ENCODE peak calls at places on chromosomes 5 and 9, in nine cellular contexts. H, P, O, T, U, N, C, Z and J are unnamed samples.

GRCh38 chr5:157289164-157289819 is 23.4 kb downstream of the CYFIP2 start:
- DNase-seq in H (no peak), P (no peak), O (no peak), T (no peak), U (no peak), N (no peak), C (no peak), Z (no peak), J (no peak)

GRCh38 chr5:175706499-175706898 is 48.6 kb downstream of the HRH2 start:
- DNase-seq in H (no peak), P (no peak), O (no peak), T (no peak), U (peak; percentile 88), N (peak; percentile 20), C (no peak), Z (peak; percentile 28), J (no peak)

GRCh38 chr5:74123928-74124327 is 497.9 kb downstream of the ARHGEF28 start:
- DNase-seq in H (no peak), P (no peak), O (no peak), T (no peak), U (no peak), N (no peak), C (no peak), Z (no peak), J (no peak)

GRCh38 chr5:35478856-35479682 is 138.6 kb upstream of the SPEF2 start:
- DNase-seq in H (no peak), P (peak; percentile 72), O (no peak), T (no peak), U (no peak), N (no peak), C (peak; percentile 82), Z (no peak), J (no peak)

GRCh38 chr5:146825033-146825432 is 53.5 kb downstream of the PPP2R2B start:
- DNase-seq in H (peak; percentile 50), P (peak; percentile 13), O (peak; percentile 23), T (peak; percentile 10), U (peak; percentile 53), N (no peak), C (peak; percentile 44), Z (no peak), J (no peak)

GRCh38 chr5:104096451-104096850 is 533.9 kb upstream of the NUDT12 start:
- DNase-seq in H (no peak), P (no peak), O (no peak), T (no peak), U (no peak), N (no peak), C (no peak), Z (no peak), J (no peak)

GRCh38 chr5:165579911-165580310 is 2074.5 kb downstream of the MAT2B start:
- DNase-seq in H (no peak), P (no peak), O (no peak), T (no peak), U (no peak), N (no peak), C (no peak), Z (no peak), J (no peak)

GRCh38 chr5:179860301-179860700 is 1.7 kb upstream of the MRNIP start:
- DNase-seq in H (no peak), P (no peak), O (no peak), T (no peak), U (no peak), N (no peak), C (no peak), Z (no peak), J (no peak)

GRCh38 chr5:43290726-43291125 is 22.5 kb downstream of the HMGCS1 start:
- DNase-seq in H (no peak), P (no peak), O (no peak), T (no peak), U (no peak), N (no peak), C (no peak), Z (no peak), J (no peak)

GRCh38 chr9:14119694-14120514 is 194.0 kb downstream of the NFIB start:
- DNase-seq in H (no peak), P (no peak), O (no peak), T (no peak), U (no peak), N (no peak), C (peak; percentile 49), Z (no peak), J (no peak)

GRCh38 chr9:135255033-135255842 is 167.8 kb downstream of the OLFM1 start:
- DNase-seq in H (no peak), P (no peak), O (no peak), T (no peak), U (no peak), N (no peak), C (no peak), Z (no peak), J (no peak)

DNA sequence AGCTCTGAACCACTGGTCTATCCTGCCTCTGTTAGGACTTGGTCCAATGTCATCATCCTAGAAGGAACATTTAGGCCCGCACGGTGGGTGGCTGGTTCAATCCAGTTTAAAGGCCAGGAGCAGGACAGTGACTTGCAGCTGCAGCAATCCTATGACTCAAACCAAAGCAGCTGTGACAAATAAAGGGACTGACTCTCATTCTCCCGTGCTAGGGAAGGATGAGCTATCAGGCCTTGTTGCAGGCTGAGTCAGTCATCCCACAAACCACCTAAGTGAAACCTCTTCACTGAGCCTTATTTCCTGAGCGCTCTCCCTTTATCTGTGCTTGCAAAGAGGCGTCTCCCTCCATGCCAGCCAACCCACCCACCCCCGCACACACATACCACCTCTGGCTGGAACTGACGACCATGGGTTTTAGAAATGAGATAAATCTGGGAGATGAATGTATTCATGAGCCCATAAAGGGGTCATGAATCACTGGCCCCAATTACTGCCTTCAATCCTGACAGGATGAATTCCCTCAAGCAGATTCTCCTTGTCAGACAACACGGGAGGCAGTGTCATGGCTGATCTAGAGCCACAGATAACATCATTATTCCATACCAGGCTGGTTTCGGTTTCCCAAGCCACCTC is 93.4 kb downstream of the KCNIP1 start:
- DNase-seq in H (peak; percentile 14), P (no peak), O (peak; percentile 21), T (peak; percentile 15), U (no peak), N (no peak), C (peak; percentile 38), Z (no peak), J (peak; percentile 21)
- H3K4me3 ChIP-seq in H (no peak overlapping the region), P (no peak overlapping the region), O (no peak overlapping the region), T (no peak overlapping the region), U (no peak overlapping the region), N (peak overlapping the region; percentile 10), C (no peak overlapping the region), Z (no peak overlapping the region), J (no peak overlapping the region)

DNA sequence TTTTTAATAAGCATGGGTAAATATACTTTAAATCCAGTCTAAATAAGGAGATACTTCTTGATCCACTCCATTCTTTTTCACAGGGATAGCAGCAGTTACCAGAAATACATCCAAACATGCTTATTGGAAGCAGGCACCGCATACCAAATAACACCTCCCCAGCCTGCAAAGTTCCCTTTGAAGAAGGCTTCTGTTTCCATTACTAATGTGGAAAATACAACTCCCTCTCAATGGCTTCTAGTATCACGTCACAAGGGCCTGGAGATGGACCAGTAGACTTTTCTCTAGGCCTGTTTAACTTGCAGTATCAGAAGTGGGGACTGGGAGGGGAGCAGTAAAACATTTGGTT is 20.8 kb downstream of the TMEM245 start:
- DNase-seq in H (no peak), P (no peak), O (no peak), T (no peak), U (no peak), N (no peak), C (no peak), Z (no peak), J (no peak)
- H3K4me1 ChIP-seq in H (peaks cover 21% of the 10 kb centered on the region), P (peaks cover 60% of the 10 kb centered on the region), O (peaks cover 46% of the 10 kb centered on the region), T (peaks cover 77% of the 10 kb centered on the region), U (peaks cover 79% of the 10 kb centered on the region), N (peaks cover 15% of the 10 kb centered on the region), C (peaks cover 41% of the 10 kb centered on the region), Z (peaks cover 75% of the 10 kb centered on the region), J (peaks cover 82% of the 10 kb centered on the region)

GRCh38 chr9:123828449-123828848 is 101.5 kb downstream of the DENND1A start:
- DNase-seq in H (no peak), P (no peak), O (no peak), T (peak; percentile 1), U (no peak), N (no peak), C (no peak), Z (no peak), J (no peak)

GRCh38 chr9:123823194-123823947 is 106.6 kb downstream of the DENND1A start:
- DNase-seq in H (no peak), P (no peak), O (no peak), T (no peak), U (no peak), N (no peak), C (no peak), Z (no peak), J (no peak)

GRCh38 chr9:123820139-123820538 is 109.8 kb downstream of the DENND1A start:
- DNase-seq in H (no peak), P (no peak), O (no peak), T (peak; percentile 14), U (no peak), N (no peak), C (no peak), Z (no peak), J (no peak)

GRCh38 chr9:123825337-123825736 is 104.6 kb downstream of the DENND1A start:
- DNase-seq in H (peak; percentile 15), P (no peak), O (no peak), T (peak; percentile 23), U (no peak), N (no peak), C (peak; percentile 7), Z (no peak), J (no peak)
- H3K4me3 ChIP-seq in H (no peak overlapping the region), P (no peak overlapping the region), O (no peak overlapping the region), T (no peak overlapping the region), U (no peak overlapping the region), N (no peak overlapping the region), C (no peak overlapping the region), Z (no peak overlapping the region), J (no peak overlapping the region)

GRCh38 chr5:142900926-142901325 is 130.7 kb downstream of the ARHGAP26 start:
- DNase-seq in H (no peak), P (no peak), O (no peak), T (no peak), U (no peak), N (no peak), C (peak; percentile 87), Z (no peak), J (no peak)

GRCh38 chr5:142896325-142897007 is 126.3 kb downstream of the ARHGAP26 start:
- DNase-seq in H (peak; percentile 52), P (no peak), O (no peak), T (no peak), U (no peak), N (no peak), C (no peak), Z (no peak), J (no peak)

GRCh38 chr5:142894749-142895148 is 124.6 kb downstream of the ARHGAP26 start:
- DNase-seq in H (no peak), P (no peak), O (no peak), T (no peak), U (no peak), N (no peak), C (peak; percentile 72), Z (no peak), J (no peak)

GRCh38 chr5:142894315-142894714 is 124.1 kb downstream of the ARHGAP26 start:
- DNase-seq in H (no peak), P (no peak), O (no peak), T (no peak), U (no peak), N (no peak), C (no peak), Z (no peak), J (no peak)

DNA sequence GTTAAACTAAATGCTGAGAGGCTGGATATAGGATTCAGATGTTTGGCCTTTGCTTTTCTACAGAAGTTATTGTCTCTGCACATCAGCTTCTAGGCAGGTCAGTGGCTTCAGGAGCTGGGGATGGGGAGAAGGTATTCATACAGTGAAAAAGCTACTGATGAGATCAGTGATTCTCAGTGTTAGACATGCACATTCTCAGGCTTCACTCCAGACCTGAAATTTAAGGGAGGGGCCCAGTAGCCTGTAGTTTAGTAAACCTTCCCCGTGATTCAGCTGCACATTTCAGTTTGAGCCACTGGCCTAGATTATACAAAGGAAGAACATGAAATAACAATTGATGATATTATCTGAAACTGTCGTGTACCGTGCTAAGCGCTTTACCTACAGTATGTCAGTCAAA is 127.2 kb downstream of the ARHGAP26 start:
- DNase-seq in H (no peak), P (no peak), O (no peak), T (no peak), U (no peak), N (no peak), C (no peak), Z (no peak), J (no peak)
- H3K4me1 ChIP-seq in H (peaks cover 13% of the 10 kb centered on the region), P (no peaks in the 10 kb centered on the region), O (no peaks in the 10 kb centered on the region), T (peaks cover 6% of the 10 kb centered on the region), U (peaks cover 12% of the 10 kb centered on the region), N (no peaks in the 10 kb centered on the region), C (peaks cover 8% of the 10 kb centered on the region), Z (no peaks in the 10 kb centered on the region), J (no peaks in the 10 kb centered on the region)